ENCODE peak calls at places on chromosomes 16 and 17, in nine cellular contexts. S is A673; K is activated gamma-delta T cell treated with Interleukin-2 at 50 U/mL for 16 hours; M is LHCN-M2; Q is H7; N is activated CD4-positive, CD25-positive, alpha-beta regulatory T cell treated with anti-CD3 and anti-CD28 coated beads, Interleukin-2, amount 50 U/mL, for 16 hours; F is AG04449; T is BE2C; Z is retina. I is an unnamed sample.

GRCh38 chr16:11625769-11626168 is 39.0 kb upstream of the LITAF start:
- DNase-seq in K (no peak), F (no peak), Z (no peak), M (no peak), S (no peak), T (no peak), N (no peak), Q (no peak), I (no peak)

GRCh38 chr16:73059779-73060178 is 11.9 kb upstream of the ZFHX3 start:
- DNase-seq in S (no peak), T (no peak), Q (no peak), F (no peak), M (no peak), K (no peak), N (no peak), Z (no peak), I (no peak)

GRCh38 chr16:76913046-76913445 is 277.9 kb upstream of the MON1B start:
- DNase-seq in K (no peak), S (no peak), Q (no peak), Z (no peak), T (no peak), F (no peak), M (no peak), N (no peak), I (no peak)

GRCh38 chr17:75566456-75567233 is 21.0 kb upstream of the MYO15B start:
- DNase-seq in F (no peak), N (no peak), S (no peak), M (no peak), Z (no peak), Q (no peak), K (no peak), T (no peak), I (no peak)

GRCh38 chr16:68416057-68417046 is 32.0 kb downstream of the SMPD3 start:
- DNase-seq in N (no peak), T (no peak), K (no peak), F (no peak), Z (no peak), Q (no peak), S (no peak), M (no peak), I (no peak)

GRCh38 chr16:68645494-68646388 is 631 bp downstream of the CDH3 start:
- DNase-seq in S (no peak), Z (peak; percentile 78), M (no peak), F (no peak), N (no peak), Q (peak; percentile 89), K (no peak), T (no peak), I (no peak)

GRCh38 chr16:17497648-17498047 is 26.9 kb upstream of the XYLT1 start:
- DNase-seq in S (no peak), M (no peak), T (no peak), F (no peak), N (no peak), K (no peak), Q (no peak), Z (no peak), I (no peak)

GRCh38 chr17:35616506-35616905 is 29.4 kb downstream of the AP2B1 start:
- DNase-seq in M (no peak), K (no peak), N (no peak), Q (no peak), S (no peak), Z (no peak), T (no peak), F (no peak), I (no peak)

GRCh38 chr16:81523387-81524115 is 78.9 kb downstream of the CMIP start:
- DNase-seq in S (no peak), T (no peak), F (no peak), K (peak; percentile 44), M (peak; percentile 45), N (no peak), Q (no peak), Z (no peak), I (no peak)

GRCh38 chr16:85229869-85230416 is 117.7 kb upstream of the CIBAR2 start:
- DNase-seq in K (no peak), Q (no peak), S (no peak), N (no peak), T (no peak), M (no peak), F (no peak), Z (peak; percentile 66), I (no peak)

GRCh38 chr17:64679710-64680216 is 17.7 kb upstream of the SMURF2 start:
- DNase-seq in N (no peak), K (no peak), M (peak; percentile 99), Q (no peak), T (no peak), Z (peak; percentile 58), S (no peak), F (peak; percentile 99), I (no peak)

GRCh38 chr17:21369395-21369794 is 6.8 kb upstream of the KCNJ12 start:
- DNase-seq in Z (no peak), S (no peak), N (no peak), M (no peak), F (no peak), K (no peak), T (no peak), Q (no peak), I (no peak)

GRCh38 chr17:74957935-74958549 is 14.5 kb downstream of the HID1 start:
- DNase-seq in Z (peak; percentile 89), K (peak; percentile 80), T (peak; percentile 88), Q (peak; percentile 96), S (peak; percentile 73), M (peak; percentile 19), N (peak; percentile 55), F (no peak), I (peak; percentile 52)

GRCh38 chr16:83137326-83137770 is 510.6 kb downstream of the CDH13 start:
- DNase-seq in S (no peak), K (no peak), Q (no peak), N (no peak), F (no peak), T (no peak), M (peak; percentile 89), Z (peak; percentile 48), I (peak; percentile 36)

GRCh38 chr16:46886764-46887523 is 2.8 kb downstream of the GPT2 start:
- DNase-seq in S (no peak), M (no peak), T (no peak), N (no peak), K (no peak), Q (no peak), Z (no peak), F (no peak), I (peak; percentile 34)

GRCh38 chr17:4973431-4973830 is 5.8 kb upstream of the SPAG7 start:
- DNase-seq in F (no peak), S (no peak), N (no peak), Q (no peak), T (no peak), K (no peak), Z (no peak), M (no peak), I (no peak)

GRCh38 chr16:79721186-79721745 is 120.7 kb upstream of the MAF start:
- DNase-seq in F (no peak), Z (no peak), N (no peak), S (no peak), T (no peak), K (no peak), Q (no peak), M (no peak), I (no peak)

GRCh38 chr17:44536090-44536960 is 21.0 kb upstream of the FZD2 start:
- DNase-seq in Z (peak; percentile 41), M (no peak), K (no peak), T (no peak), Q (peak; percentile 37), F (no peak), N (no peak), S (no peak), I (no peak)

GRCh38 chr16:83118365-83118764 is 491.6 kb downstream of the CDH13 start:
- DNase-seq in F (no peak), K (no peak), T (no peak), S (no peak), N (no peak), M (no peak), Z (no peak), Q (no peak), I (no peak)

GRCh38 chr17:76266244-76266938 is 1.2 kb downstream of the UBALD2 start:
- DNase-seq in N (no peak), K (no peak), F (no peak), S (peak; percentile 45), T (no peak), M (peak; percentile 39), Z (no peak), Q (peak; percentile 52), I (no peak)

GRCh38 chr17:63279498-63280230 is 166.4 kb downstream of the CYB561 start:
- DNase-seq in Q (no peak), Z (no peak), T (no peak), F (peak; percentile 41), S (no peak), K (no peak), M (peak; percentile 76), N (no peak), I (no peak)

GRCh38 chr16:83312846-83313245 is 494.9 kb upstream of the HSBP1 start:
- DNase-seq in N (no peak), Z (no peak), M (no peak), F (no peak), K (no peak), Q (no peak), S (no peak), T (no peak), I (no peak)

GRCh38 chr17:69978056-69978646 is 96.9 kb upstream of the KCNJ16 start:
- DNase-seq in Q (no peak), S (no peak), M (peak; percentile 52), T (no peak), K (no peak), F (no peak), N (no peak), Z (peak; percentile 2), I (no peak)

GRCh38 chr16:57069635-57070350 is 22.6 kb upstream of the CPNE2 start:
- DNase-seq in M (no peak), Q (no peak), Z (no peak), F (no peak), N (no peak), T (no peak), S (no peak), K (no peak), I (no peak)

GRCh38 chr17:40530988-40531971 is 29.9 kb upstream of the TNS4 start:
- DNase-seq in Q (no peak), Z (no peak), N (no peak), M (no peak), F (no peak), K (peak; percentile 58), T (no peak), S (no peak), I (no peak)

GRCh38 chr16:68492501-68493411 is 44.4 kb upstream of the SMPD3 start:
- DNase-seq in S (no peak), Q (no peak), Z (no peak), T (no peak), N (no peak), K (no peak), M (no peak), F (no peak), I (no peak)

GRCh38 chr17:78379134-78379497 is 667 bp downstream of the PGS1 start:
- DNase-seq in N (no peak), K (no peak), F (no peak), T (no peak), S (no peak), M (peak; percentile 75), Z (no peak), Q (no peak), I (no peak)

GRCh38 chr16:4746215-4746614 is 11.9 kb downstream of the DNAAF8 start:
- DNase-seq in K (no peak), T (no peak), N (no peak), Q (no peak), Z (no peak), M (no peak), S (no peak), F (no peak), I (no peak)

GRCh38 chr17:17877548-17878358 is 41.0 kb upstream of the SREBF1 start:
- DNase-seq in Q (peak; percentile 81), S (peak; percentile 73), N (no peak), F (peak; percentile 71), K (no peak), Z (peak; percentile 75), M (no peak), T (peak; percentile 27), I (peak; percentile 48)

GRCh38 chr16:86349338-86349900 is 160.9 kb upstream of the FOXF1 start:
- DNase-seq in F (no peak), M (no peak), Z (no peak), T (no peak), N (no peak), S (no peak), K (no peak), Q (no peak), I (no peak)

GRCh38 chr17:57523926-57524634 is 221.0 kb downstream of the CCDC182 start:
- DNase-seq in F (no peak), T (no peak), K (no peak), Z (no peak), Q (no peak), S (no peak), M (peak; percentile 93), N (no peak), I (no peak)

I was measured in midbrain.